ENCODE peak calls at places on chromosomes 13 and 19, in seven cellular contexts. I is cardiac muscle cell, P is left lung, X is gastrocnemius medialis, J is ascending aorta, V is right lobe of liver, F is tibial artery. E is an unnamed sample. For H3K9me3, the result is how much of the 10 kb centered on the place peaks cover.

GRCh38 chr13:45615501-45616101 is at the start of gene ERICH6B:
- DNase-seq in J (no peak), F (no peak), P (no peak), X (no peak), V (no peak), I (peak), E (peak)

GRCh38 chr13:52849727-52850395 is 1.4 kb upstream of the PCDH8 start:
- DNase-seq in X (no peak), I (no peak), V (no peak), J (no peak), P (no peak), F (no peak), E (no peak)

GRCh38 chr19:49552749-49553148 is 24.9 kb downstream of the RCN3 start:
- DNase-seq in V (no peak), F (no peak), X (no peak), I (no peak), J (no peak), P (no peak), E (no peak)

GRCh38 chr19:49151339-49152217 is 3.6 kb downstream of the HRC start:
- DNase-seq in V (peak), P (peak), I (peak), F (peak), J (no peak), X (peak), E (peak)

GRCh38 chr13:42548731-42549554 is 25.0 kb upstream of the TNFSF11 start:
- DNase-seq in P (no peak), J (peak), V (peak), F (peak), X (no peak), I (no peak), E (no peak)

GRCh38 chr13:111168116-111168515 is 53.0 kb downstream of the ARHGEF7 start:
- DNase-seq in I (no peak), J (no peak), V (no peak), X (no peak), P (no peak), F (no peak), E (no peak)

GRCh38 chr19:44718441-44719261 is 19.7 kb downstream of the CEACAM16 start:
- DNase-seq in X (no peak), V (peak), P (peak), F (peak), J (no peak), I (peak), E (peak)

GRCh38 chr19:27679905-27680304 is 1533.0 kb downstream of the UQCRFS1 start:
- DNase-seq in F (no peak), P (no peak), I (no peak), J (no peak), V (no peak), X (no peak), E (no peak)

GRCh38 chr13:59750860-59751259 is 412.9 kb downstream of the DIAPH3 start:
- DNase-seq in V (no peak), I (peak), X (no peak), F (no peak), J (no peak), P (no peak), E (no peak)

GRCh38 chr19:3049089-3049488 is 13.2 kb downstream of the TLE5 start:
- DNase-seq in V (no peak), J (no peak), P (no peak), I (no peak), F (no peak), X (no peak), E (no peak)

GRCh38 chr19:38183227-38183914 is 40.7 kb downstream of the DPF1 start:
- DNase-seq in V (no peak), F (no peak), X (no peak), I (peak), P (no peak), J (no peak), E (peak)

GRCh38 chr13:106274551-106275208 is 260.8 kb downstream of the EFNB2 start:
- DNase-seq in P (no peak), I (no peak), F (no peak), J (no peak), X (no peak), V (no peak), E (no peak)

GRCh38 chr13:44848956-44849748 is 140.1 kb downstream of the NUFIP1 start:
- DNase-seq in J (no peak), P (no peak), F (no peak), X (peak), I (no peak), V (no peak), E (no peak)

GRCh38 chr13:113171250-113172125 is 13.0 kb downstream of the PROZ start:
- DNase-seq in I (no peak), X (no peak), F (no peak), P (no peak), J (no peak), V (no peak), E (no peak)

GRCh38 chr19:4049432-4049831 is 17.3 kb downstream of the ZBTB7A start:
- DNase-seq in F (no peak), V (peak), I (peak), P (no peak), X (peak), J (no peak), E (peak)

GRCh38 chr13:30865131-30866009 is 40.7 kb upstream of the MEDAG start:
- DNase-seq in V (peak), F (peak), I (peak), J (no peak), X (peak), P (peak), E (peak)

GRCh38 chr19:48815870-48816501 is 5.2 kb upstream of the BCAT2 start:
- DNase-seq in J (no peak), V (no peak), F (no peak), X (peak), P (no peak), I (peak), E (no peak)

GRCh38 chr13:37225414-37226047 is 120.1 kb upstream of the CSNK1A1L start:
- DNase-seq in I (no peak), V (no peak), X (no peak), J (no peak), P (no peak), F (no peak), E (no peak)
- H3K27ac ChIP-seq in I (no peak), V (no peak), X (no peak), J (peak), P (no peak), F (peak), E (peak)

DNA sequence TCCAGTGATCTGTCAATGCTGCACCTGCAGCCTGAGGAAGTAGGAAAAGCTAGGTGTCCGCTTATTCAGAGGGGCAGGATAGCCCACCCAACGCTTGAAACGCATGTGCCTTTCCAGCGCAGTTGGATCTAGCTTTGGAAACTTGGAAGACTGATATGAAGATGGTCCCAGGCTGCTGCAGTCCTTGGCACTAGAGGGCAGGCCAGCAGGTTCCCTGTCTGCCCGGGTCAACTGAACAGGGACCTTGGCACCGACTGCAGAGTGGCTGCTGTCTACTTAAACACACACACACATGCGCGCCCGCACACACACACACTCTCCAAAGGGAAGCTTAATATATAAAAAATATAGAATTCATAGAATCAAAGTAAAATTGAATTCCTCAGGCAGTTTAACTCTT is 100.0 kb downstream of the TSHZ3 start:
- DNase-seq in V (no peak), J (no peak), I (no peak), F (no peak), X (no peak), P (no peak), E (no peak)
- TF ChIP-seq CTCF in V (peak), J (no peak), I (no peak), F (no peak), X (no peak), P (no peak), E (peak)

GRCh38 chr19:57643734-57644133 is 10.8 kb downstream of the ZNF211 start:
- DNase-seq in X (no peak), I (no peak), P (no peak), F (no peak), V (no peak), J (no peak), E (no peak)
- H3K9me3 ChIP-seq in X (under half), I (under half), P (half or more), F (half or more), V (under half), J (half or more), E (half or more)

GRCh38 chr19:11019262-11019661 is 58.4 kb downstream of the SMARCA4 start:
- DNase-seq in I (no peak), F (peak), J (no peak), V (no peak), X (no peak), P (no peak), E (no peak)

GRCh38 chr19:11018743-11019142 is 57.9 kb downstream of the SMARCA4 start:
- DNase-seq in P (peak), V (no peak), J (no peak), F (no peak), X (no peak), I (no peak), E (no peak)

GRCh38 chr19:11017275-11018035 is 56.6 kb downstream of the SMARCA4 start:
- DNase-seq in J (no peak), I (no peak), X (no peak), F (no peak), P (no peak), V (peak), E (no peak)

GRCh38 chr19:11016591-11016990 is 55.8 kb downstream of the SMARCA4 start:
- DNase-seq in P (no peak), V (no peak), J (no peak), F (no peak), X (no peak), I (no peak), E (no peak)

DNA sequence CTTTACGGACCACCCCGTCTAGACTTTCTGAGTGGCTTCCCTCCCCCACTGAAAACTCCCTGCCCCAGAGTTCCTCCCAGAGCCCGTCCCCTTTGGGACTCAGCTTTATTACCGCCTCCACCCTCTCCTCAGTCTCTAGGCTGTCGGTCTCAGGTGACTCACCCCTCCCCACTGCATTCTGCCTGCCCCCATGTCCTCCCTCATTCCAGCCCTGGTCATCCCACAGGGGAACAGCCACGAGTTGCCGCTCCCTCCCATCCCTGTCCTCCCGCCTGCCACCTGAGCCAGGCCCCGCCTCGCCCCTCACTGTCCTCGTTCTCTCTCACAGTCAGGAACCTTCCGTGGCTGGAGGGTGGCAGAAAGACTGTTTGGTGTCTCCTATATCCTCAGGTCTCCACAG is 57.3 kb downstream of the SMARCA4 start:
- DNase-seq in I (no peak), V (no peak), F (peak), P (no peak), J (no peak), X (no peak), E (no peak)
- H3K27ac ChIP-seq in I (no peak), V (no peak), F (no peak), P (no peak), J (no peak), X (no peak), E (no peak)

DNA sequence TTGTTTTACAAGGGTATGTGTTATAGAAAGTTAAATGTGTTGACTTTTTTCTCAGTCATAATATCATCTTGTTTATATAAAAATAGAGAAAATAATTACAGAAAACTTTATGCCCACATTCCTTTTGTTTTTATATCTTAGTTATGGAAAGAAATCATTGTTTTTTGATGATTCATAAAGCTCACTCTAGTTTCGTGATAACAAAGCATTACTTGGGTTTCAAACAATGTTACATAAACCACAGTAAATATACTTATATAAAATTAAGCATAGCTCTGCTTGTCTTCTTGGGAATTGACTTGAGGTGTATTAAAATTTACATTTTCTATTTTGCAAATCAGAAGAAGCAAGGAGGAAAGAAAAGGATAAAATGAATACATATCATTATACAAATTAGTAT is 111.8 kb downstream of the SGCG start:
- DNase-seq in I (no peak), V (no peak), F (no peak), J (no peak), P (no peak), X (no peak), E (no peak)
- TF ChIP-seq CTCF in I (no peak), V (no peak), F (no peak), J (no peak), P (no peak), X (no peak), E (no peak)

DNA sequence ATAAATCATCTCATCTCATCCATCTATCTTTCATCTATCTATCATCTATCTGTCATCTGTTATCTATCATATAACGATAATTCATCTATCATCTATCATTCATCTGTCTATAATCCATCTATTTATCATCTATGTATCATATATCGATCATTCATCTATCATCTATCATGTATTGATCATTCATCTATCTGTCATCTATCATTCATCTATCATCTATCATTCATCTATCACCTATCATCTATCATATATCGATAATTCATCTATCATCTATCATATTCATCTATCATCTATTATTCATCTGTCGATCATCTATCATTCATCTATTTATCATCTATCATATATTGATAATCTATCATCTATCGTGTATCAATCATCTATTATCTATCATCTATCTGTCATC is 100.4 kb upstream of the ZNF492 start:
- DNase-seq in J (no peak), F (no peak), V (no peak), X (no peak), I (no peak), P (no peak), E (no peak)
- H3K9me3 ChIP-seq in J (under half), F (under half), V (under half), X (under half), I (under half), P (half or more), E (under half)

DNA sequence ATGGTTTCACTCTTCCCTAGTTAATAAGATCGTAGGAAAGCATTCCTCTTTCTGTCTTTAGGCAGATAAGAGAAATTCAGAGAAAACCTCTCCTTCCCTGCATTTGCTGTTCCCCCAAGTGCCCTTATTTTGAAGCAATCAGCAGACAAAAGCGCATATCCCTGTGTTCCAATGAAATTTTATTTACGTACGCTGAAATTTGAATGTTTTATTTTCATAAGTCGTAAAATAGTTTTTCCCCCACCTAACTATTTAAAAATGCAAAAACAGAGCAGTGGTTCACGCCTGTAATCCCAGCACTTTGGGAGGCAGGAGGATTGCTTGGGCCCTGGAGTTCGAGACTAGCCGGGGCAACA is 17.2 kb upstream of the MRI1 start:
- DNase-seq in I (no peak), V (no peak), F (no peak), X (no peak), J (no peak), P (no peak), E (no peak)
- H3K27ac ChIP-seq in I (no peak), V (no peak), F (peak), X (peak), J (peak), P (peak), E (peak)

DNA sequence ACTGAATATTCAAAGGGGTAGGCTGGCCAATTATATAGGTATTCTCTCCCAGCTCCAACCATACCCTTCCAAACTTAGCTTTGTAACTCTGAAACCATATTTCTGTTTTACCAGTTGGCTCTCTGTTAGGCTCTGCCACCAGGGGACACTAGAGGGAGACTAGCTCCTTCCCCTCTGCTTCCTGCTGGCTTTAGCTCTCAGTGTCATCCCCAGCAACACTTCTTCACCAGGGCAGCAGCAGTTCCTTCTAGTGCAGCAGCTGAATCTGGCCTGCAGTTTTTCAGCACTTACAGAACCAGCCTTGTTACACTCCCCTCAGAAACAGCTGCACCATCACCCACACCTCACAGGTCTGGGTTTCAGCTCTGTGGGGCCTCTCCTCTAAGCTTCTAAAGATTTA is 51.0 kb upstream of the DOCK9 start:
- DNase-seq in F (no peak), P (no peak), V (no peak), X (no peak), J (no peak), I (no peak), E (no peak)
- TF ChIP-seq CTCF in F (no peak), P (no peak), V (peak), X (no peak), J (no peak), I (peak), E (peak)